ENCODE peak calls at places on chromosomes 16 and 17, in eight cellular contexts. One of them, this sample, is unnamed.

GRCh38 chr16:48003226-48003907 is 152.4 kb downstream of the ABCC12 start:
- DNase-seq in MV-4-11: no peak
- DNase-seq in psoas muscle: no peak
- DNase-seq in A549: no peak
- DNase-seq in T-helper 1 cell: no peak
- DNase-seq in brain microvascular endothelial cell: no peak
- DNase-seq in HCEC 1CT: no peak
- DNase-seq in H7: peak; percentile 27
- DNase-seq in this sample: no peak

GRCh38 chr17:2396192-2396567 is 4.7 kb downstream of the MNT start:
- DNase-seq in HCEC 1CT: no peak
- DNase-seq in brain microvascular endothelial cell: no peak
- DNase-seq in A549: no peak
- DNase-seq in psoas muscle: no peak
- DNase-seq in MV-4-11: no peak
- DNase-seq in H7: no peak
- DNase-seq in T-helper 1 cell: no peak
- DNase-seq in this sample: no peak

GRCh38 chr17:21004016-21004930 is 38.5 kb downstream of the USP22 start:
- DNase-seq in H7: no peak
- DNase-seq in A549: no peak
- DNase-seq in T-helper 1 cell: no peak
- DNase-seq in brain microvascular endothelial cell: no peak
- DNase-seq in HCEC 1CT: no peak
- DNase-seq in MV-4-11: no peak
- DNase-seq in psoas muscle: peak; percentile 43
- DNase-seq in this sample: no peak

GRCh38 chr16:73060216-73060615 is 12.3 kb upstream of the ZFHX3 start:
- DNase-seq in A549: no peak
- DNase-seq in MV-4-11: no peak
- DNase-seq in H7: no peak
- DNase-seq in T-helper 1 cell: no peak
- DNase-seq in HCEC 1CT: no peak
- DNase-seq in brain microvascular endothelial cell: no peak
- DNase-seq in psoas muscle: no peak
- DNase-seq in this sample: no peak

GRCh38 chr16:49009204-49009603 is 272.4 kb downstream of the CBLN1 start:
- DNase-seq in A549: no peak
- DNase-seq in H7: no peak
- DNase-seq in HCEC 1CT: no peak
- DNase-seq in MV-4-11: no peak
- DNase-seq in brain microvascular endothelial cell: no peak
- DNase-seq in T-helper 1 cell: no peak
- DNase-seq in psoas muscle: no peak
- DNase-seq in this sample: no peak

GRCh38 chr17:81509048-81509686 is 3.4 kb downstream of the ACTG1 start:
- DNase-seq in A549: no peak
- DNase-seq in HCEC 1CT: peak; percentile 61
- DNase-seq in T-helper 1 cell: no peak
- DNase-seq in H7: peak; percentile 62
- DNase-seq in MV-4-11: no peak
- DNase-seq in psoas muscle: no peak
- DNase-seq in brain microvascular endothelial cell: no peak
- DNase-seq in this sample: no peak

GRCh38 chr16:89045181-89045815 is 48.4 kb upstream of the ACSF3 start:
- DNase-seq in brain microvascular endothelial cell: no peak
- DNase-seq in MV-4-11: no peak
- DNase-seq in T-helper 1 cell: no peak
- DNase-seq in psoas muscle: no peak
- DNase-seq in A549: no peak
- DNase-seq in HCEC 1CT: no peak
- DNase-seq in H7: no peak
- DNase-seq in this sample: no peak

GRCh38 chr16:31499928-31500327 is 8.3 kb downstream of the RUSF1 start:
- DNase-seq in psoas muscle: no peak
- DNase-seq in HCEC 1CT: no peak
- DNase-seq in MV-4-11: no peak
- DNase-seq in brain microvascular endothelial cell: no peak
- DNase-seq in T-helper 1 cell: no peak
- DNase-seq in H7: no peak
- DNase-seq in A549: no peak
- DNase-seq in this sample: no peak

GRCh38 chr17:34930283-34930682 is 31.0 kb downstream of the CCT6B start:
- DNase-seq in H7: no peak
- DNase-seq in brain microvascular endothelial cell: no peak
- DNase-seq in HCEC 1CT: no peak
- DNase-seq in T-helper 1 cell: no peak
- DNase-seq in psoas muscle: no peak
- DNase-seq in A549: no peak
- DNase-seq in MV-4-11: peak; percentile 47
- DNase-seq in this sample: no peak

GRCh38 chr16:88815901-88816589 is 4.3 kb upstream of the APRT start:
- DNase-seq in MV-4-11: no peak
- DNase-seq in brain microvascular endothelial cell: no peak
- DNase-seq in A549: peak; percentile 37
- DNase-seq in HCEC 1CT: no peak
- DNase-seq in psoas muscle: no peak
- DNase-seq in T-helper 1 cell: peak; percentile 37
- DNase-seq in H7: peak; percentile 92
- DNase-seq in this sample: no peak

GRCh38 chr17:7740481-7741001 is 23.0 kb downstream of the DNAH2 start:
- DNase-seq in brain microvascular endothelial cell: no peak
- DNase-seq in MV-4-11: no peak
- DNase-seq in psoas muscle: peak; percentile 57
- DNase-seq in H7: no peak
- DNase-seq in HCEC 1CT: no peak
- DNase-seq in T-helper 1 cell: no peak
- DNase-seq in A549: no peak
- DNase-seq in this sample: no peak

This sample was measured in 8988T.